ENCODE peak calls at places on chromosomes 5 and 9, in nine cellular contexts. K is activated T-cell treated with anti-CD3 and anti-CD28 coated beads, Interleukin-2, amount 50 U/mL, for 48 hours; V is activated naive CD4-positive, alpha-beta T cell treated with anti-CD3 and anti-CD28 coated beads for 36 hours; R is cardiac muscle cell; Z is effector memory CD4-positive, alpha-beta T cell; U is central memory CD4-positive, alpha-beta T cell; L is lower leg skin; P is aorta; G is OCI-LY7. I is an unnamed sample.

GRCh38 chr9:4299006-4299795 is 667 bp downstream of the GLIS3 start:
- DNase-seq in K (peak), V (peak), R (peak), Z (no peak), U (peak), L (no peak), P (peak), G (no peak), I (peak)

GRCh38 chr9:124527781-124528180 is 20.6 kb upstream of the NR5A1 start:
- DNase-seq in K (no peak), V (no peak), R (no peak), Z (no peak), U (no peak), L (no peak), P (no peak), G (no peak), I (peak)

GRCh38 chr5:154593091-154593490 is 115.1 kb upstream of the HAND1 start:
- DNase-seq in K (no peak), V (no peak), R (peak), Z (no peak), U (no peak), L (no peak), P (no peak), G (no peak), I (peak)

GRCh38 chr5:140214831-140215230 is 39.8 kb downstream of the CYSTM1 start:
- DNase-seq in K (no peak), V (no peak), R (peak), Z (no peak), U (no peak), L (no peak), P (no peak), G (no peak), I (peak)

GRCh38 chr9:87885484-87886189 is 3.0 kb downstream of the SPATA31E1 start:
- DNase-seq in K (no peak), V (no peak), R (no peak), Z (no peak), U (no peak), L (no peak), P (no peak), G (no peak), I (no peak)

GRCh38 chr5:156391139-156391538 is 64.2 kb downstream of the SGCD start:
- DNase-seq in K (no peak), V (no peak), R (peak), Z (no peak), U (no peak), L (no peak), P (no peak), G (no peak), I (no peak)

GRCh38 chr9:35842020-35842745 is 13.2 kb downstream of the TMEM8B start:
- DNase-seq in K (no peak), V (no peak), R (no peak), Z (no peak), U (no peak), L (peak), P (no peak), G (no peak), I (peak)

GRCh38 chr5:146290318-146290717 is 48.3 kb upstream of the POU4F3 start:
- DNase-seq in K (no peak), V (no peak), R (no peak), Z (no peak), U (no peak), L (no peak), P (no peak), G (no peak), I (peak)

GRCh38 chr5:92874790-92875189 is 706.2 kb downstream of the NR2F1-AS1 start:
- DNase-seq in K (no peak), V (no peak), R (no peak), Z (no peak), U (no peak), L (no peak), P (no peak), G (no peak), I (no peak)

GRCh38 chr9:69822091-69822750 is 1.6 kb downstream of the CFAP95 start:
- DNase-seq in K (no peak), V (no peak), R (no peak), Z (no peak), U (no peak), L (no peak), P (no peak), G (no peak), I (peak)

GRCh38 chr5:172499287-172499686 is 45.0 kb upstream of the SH3PXD2B start:
- DNase-seq in K (no peak), V (no peak), R (no peak), Z (no peak), U (no peak), L (no peak), P (peak), G (no peak), I (no peak)

GRCh38 chr5:116365006-116365496 is 209.6 kb downstream of the SEMA6A start:
- DNase-seq in K (no peak), V (no peak), R (no peak), Z (no peak), U (no peak), L (no peak), P (no peak), G (no peak), I (no peak)

GRCh38 chr9:72540348-72540873 is 19.0 kb downstream of the TMC1 start:
- DNase-seq in K (no peak), V (no peak), R (no peak), Z (no peak), U (no peak), L (no peak), P (no peak), G (no peak), I (peak)

I was measured in foreskin fibroblast.